ENCODE peak calls at places on chromosomes 3 and 15, in eight cellular contexts. L is T1000; M is activated T-cell treated with anti-CD3 and anti-CD28 coated beads for 24 hours; S is A673; G is stimulated activated CD8-positive, alpha-beta memory T cell treated with anti-CD3 and anti-CD28 coated beads, Interleukin-4, amount 100 ng/mL, for 24 hours; Z is astrocyte of the hippocampus; D is T47D; V is Kasumi-1. E is an unnamed sample.

GRCh38 chr3:185950720-185951119 is 12.9 kb upstream of the TRA2B start:
- DNase-seq in L (no peak), M (no peak), S (no peak), G (no peak), Z (no peak), D (no peak), V (no peak), E (no peak)

GRCh38 chr3:116070102-116070501 is 375.2 kb downstream of the LSAMP start:
- DNase-seq in L (no peak), M (no peak), S (no peak), G (no peak), Z (no peak), D (no peak), V (no peak), E (no peak)

GRCh38 chr3:15875016-15875689 is 77.4 kb upstream of the ANKRD28 start:
- DNase-seq in L (no peak), M (no peak), S (peak), G (no peak), Z (peak), D (no peak), V (no peak), E (no peak)

GRCh38 chr15:81608309-81608829 is 234.4 kb upstream of the TMC3 start:
- DNase-seq in L (no peak), M (no peak), S (no peak), G (no peak), Z (no peak), D (no peak), V (no peak), E (no peak)

GRCh38 chr15:90419738-90420487 is 31.9 kb downstream of the IQGAP1 start:
- DNase-seq in L (no peak), M (peak), S (peak), G (no peak), Z (peak), D (no peak), V (no peak), E (no peak)

GRCh38 chr3:31103181-31103580 is 208.7 kb upstream of the GADL1 start:
- DNase-seq in L (no peak), M (no peak), S (no peak), G (no peak), Z (no peak), D (no peak), V (no peak), E (no peak)

GRCh38 chr3:43503067-43503728 is 118.6 kb downstream of the ANO10 start:
- DNase-seq in L (no peak), M (no peak), S (peak), G (no peak), Z (peak), D (peak), V (peak), E (no peak)

GRCh38 chr15:51580385-51580784 is 42.2 kb downstream of the DMXL2 start:
- DNase-seq in L (no peak), M (no peak), S (no peak), G (no peak), Z (no peak), D (no peak), V (peak), E (no peak)

GRCh38 chr15:63190993-63191392 is 1.6 kb downstream of the RAB8B start:
- DNase-seq in L (no peak), M (no peak), S (no peak), G (no peak), Z (no peak), D (no peak), V (no peak), E (no peak)

GRCh38 chr3:12489832-12490231 is 5.6 kb downstream of the TSEN2 start:
- DNase-seq in L (no peak), M (no peak), S (no peak), G (no peak), Z (peak), D (no peak), V (no peak), E (no peak)

GRCh38 chr15:43329222-43329959 is 982 bp downstream of the LCMT2 start:
- DNase-seq in L (no peak), M (no peak), S (peak), G (no peak), Z (no peak), D (no peak), V (no peak), E (peak)

GRCh38 chr15:68559342-68560310 is 19.2 kb upstream of the CORO2B start:
- DNase-seq in L (peak), M (peak), S (peak), G (peak), Z (peak), D (peak), V (peak), E (peak)

GRCh38 chr3:56157693-56158092 is 310.6 kb downstream of the ERC2 start:
- DNase-seq in L (no peak), M (no peak), S (no peak), G (no peak), Z (peak), D (peak), V (peak), E (no peak)

GRCh38 chr3:126147147-126147931 is 33.0 kb downstream of the ALDH1L1 start:
- DNase-seq in L (no peak), M (no peak), S (no peak), G (no peak), Z (no peak), D (no peak), V (no peak), E (no peak)

GRCh38 chr3:183275418-183275817 is 22.4 kb downstream of the B3GNT5 start:
- DNase-seq in L (no peak), M (no peak), S (peak), G (no peak), Z (peak), D (no peak), V (peak), E (no peak)

GRCh38 chr15:67085818-67086649 is 20.6 kb downstream of the SMAD3 start:
- DNase-seq in L (no peak), M (no peak), S (no peak), G (no peak), Z (peak), D (no peak), V (peak), E (no peak)

GRCh38 chr3:28068342-28068741 is 173.1 kb upstream of the CMC1 start:
- DNase-seq in L (no peak), M (no peak), S (no peak), G (no peak), Z (no peak), D (no peak), V (no peak), E (no peak)

GRCh38 chr3:161139686-161140085 is 34.5 kb upstream of the B3GALNT1 start:
- DNase-seq in L (no peak), M (no peak), S (no peak), G (no peak), Z (no peak), D (no peak), V (no peak), E (no peak)

GRCh38 chr3:113533534-113533892 is 1.2 kb downstream of the SIDT1 start:
- DNase-seq in L (no peak), M (peak), S (no peak), G (peak), Z (no peak), D (peak), V (peak), E (no peak)

GRCh38 chr3:37849146-37849545 is 12.5 kb upstream of the CTDSPL start:
- DNase-seq in L (no peak), M (no peak), S (no peak), G (no peak), Z (no peak), D (no peak), V (no peak), E (no peak)

GRCh38 chr3:78893161-78893560 is 874.6 kb downstream of the ROBO1 start:
- DNase-seq in L (no peak), M (no peak), S (no peak), G (no peak), Z (no peak), D (peak), V (no peak), E (no peak)

GRCh38 chr15:38069001-38069400 is 134.6 kb downstream of the TMCO5A start:
- DNase-seq in L (no peak), M (no peak), S (peak), G (no peak), Z (peak), D (no peak), V (peak), E (peak)

GRCh38 chr3:28206479-28206878 is 34.9 kb upstream of the CMC1 start:
- DNase-seq in L (no peak), M (no peak), S (no peak), G (no peak), Z (no peak), D (no peak), V (no peak), E (no peak)

GRCh38 chr3:66830301-66830700 is 167.8 kb upstream of the KBTBD8 start:
- DNase-seq in L (no peak), M (no peak), S (no peak), G (no peak), Z (no peak), D (no peak), V (no peak), E (no peak)